ENCODE peak calls at places on chromosomes 11 and 22, in four cellular contexts. One of them, this sample, is unnamed.

GRCh38 chr11:68743539-68743938 is 7.8 kb downstream of the TESMIN start:
- DNase-seq in K562: no peak
- DNase-seq in GM12878: no peak
- DNase-seq in HepG2: no peak
- DNase-seq in this sample: no peak

GRCh38 chr22:47592791-47593190 is 830.3 kb downstream of the TBC1D22A start:
- DNase-seq in K562: no peak
- DNase-seq in GM12878: no peak
- DNase-seq in HepG2: no peak
- DNase-seq in this sample: no peak

GRCh38 chr22:46667245-46667623 is 47.0 kb downstream of the GRAMD4 start:
- DNase-seq in K562: no peak
- DNase-seq in GM12878: no peak
- DNase-seq in HepG2: no peak
- DNase-seq in this sample: no peak

GRCh38 chr11:111603633-111604130 is 1.4 kb downstream of the SIK2 start:
- DNase-seq in K562: no peak
- DNase-seq in GM12878: no peak
- DNase-seq in HepG2: no peak
- DNase-seq in this sample: no peak

GRCh38 chr11:72333657-72334056 is 89.7 kb upstream of the PHOX2A start:
- DNase-seq in K562: peak; percentile 29
- DNase-seq in GM12878: no peak
- DNase-seq in HepG2: no peak
- DNase-seq in this sample: peak; percentile 69

GRCh38 chr11:70826541-70826943 is 425.8 kb downstream of the SHANK2 start:
- DNase-seq in K562: no peak
- DNase-seq in GM12878: no peak
- DNase-seq in HepG2: no peak
- DNase-seq in this sample: peak; percentile 59

GRCh38 chr11:80034801-80035200 is 594.0 kb upstream of the TENM4 start:
- DNase-seq in K562: no peak
- DNase-seq in GM12878: no peak
- DNase-seq in HepG2: no peak
- DNase-seq in this sample: no peak

GRCh38 chr11:18361154-18361553 is 33.2 kb upstream of the LDHA start:
- DNase-seq in K562: no peak
- DNase-seq in GM12878: no peak
- DNase-seq in HepG2: no peak
- DNase-seq in this sample: no peak

GRCh38 chr11:132278801-132279574 is 908.6 kb downstream of the NTM start:
- DNase-seq in K562: no peak
- DNase-seq in GM12878: peak; percentile 4
- DNase-seq in HepG2: no peak
- DNase-seq in this sample: no peak

GRCh38 chr11:69348414-69349235 is 54.7 kb downstream of the MYEOV start:
- DNase-seq in K562: no peak
- DNase-seq in GM12878: no peak
- DNase-seq in HepG2: no peak
- DNase-seq in this sample: no peak

GRCh38 chr11:65487467-65488272 is 11.2 kb upstream of the MALAT1 start:
- DNase-seq in K562: peak; percentile 72
- DNase-seq in GM12878: no peak
- DNase-seq in HepG2: peak; percentile 99
- DNase-seq in this sample: peak; percentile 96

GRCh38 chr11:134028368-134028920 is 40.4 kb upstream of the JAM3 start:
- DNase-seq in K562: no peak
- DNase-seq in GM12878: no peak
- DNase-seq in HepG2: no peak
- DNase-seq in this sample: no peak

GRCh38 chr22:37581534-37581933 is 1.6 kb upstream of the LGALS2 start:
- DNase-seq in K562: no peak
- DNase-seq in GM12878: no peak
- DNase-seq in HepG2: no peak
- DNase-seq in this sample: no peak

GRCh38 chr11:120884290-120885020 is 139.4 kb upstream of the TBCEL start:
- DNase-seq in K562: no peak
- DNase-seq in GM12878: no peak
- DNase-seq in HepG2: no peak
- DNase-seq in this sample: no peak

GRCh38 chr11:125923012-125923579 is 18.8 kb downstream of the DDX25 start:
- DNase-seq in K562: peak; percentile 72
- DNase-seq in GM12878: peak; percentile 37
- DNase-seq in HepG2: peak; percentile 77
- DNase-seq in this sample: peak; percentile 71

GRCh38 chr22:32555546-32555945 is 80.9 kb downstream of the FBXO7 start:
- DNase-seq in K562: no peak
- DNase-seq in GM12878: no peak
- DNase-seq in HepG2: no peak
- DNase-seq in this sample: no peak

GRCh38 chr11:57310630-57311086 is 14.1 kb downstream of the TNKS1BP1 start:
- DNase-seq in K562: no peak
- DNase-seq in GM12878: no peak
- DNase-seq in HepG2: peak; percentile 78
- DNase-seq in this sample: no peak

GRCh38 chr11:19345848-19346681 is 105.3 kb upstream of the E2F8 start:
- DNase-seq in K562: peak; percentile 19
- DNase-seq in GM12878: no peak
- DNase-seq in HepG2: no peak
- DNase-seq in this sample: peak; percentile 39

GRCh38 chr11:43933608-43934358 is 8.7 kb upstream of the C11orf96 start:
- DNase-seq in K562: no peak
- DNase-seq in GM12878: no peak
- DNase-seq in HepG2: no peak
- DNase-seq in this sample: no peak

GRCh38 chr11:57429946-57430345 is 3.0 kb upstream of the SLC43A3 start:
- DNase-seq in K562: no peak
- DNase-seq in GM12878: no peak
- DNase-seq in HepG2: no peak
- DNase-seq in this sample: no peak

DNA sequence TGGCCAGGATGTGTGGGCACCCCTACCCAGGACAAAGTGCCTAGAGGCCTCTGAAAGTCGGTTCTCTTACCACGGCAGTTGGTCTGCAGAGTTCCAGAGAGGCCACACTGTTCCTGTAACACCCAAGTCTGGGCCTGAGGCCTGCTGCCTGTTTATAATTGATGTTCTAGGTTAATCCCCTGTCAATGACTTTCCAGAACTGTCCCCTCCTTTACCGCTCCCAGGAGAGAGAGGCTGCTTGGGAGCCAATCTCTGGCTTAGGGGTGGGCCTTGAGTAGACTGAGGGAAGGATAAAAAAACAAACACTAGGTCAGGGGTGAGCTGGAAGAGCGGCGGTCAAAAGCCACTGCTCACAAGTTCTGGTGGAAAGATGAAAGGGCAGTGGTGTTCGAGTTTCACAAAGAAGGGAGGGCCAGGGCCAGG is 50.4 kb downstream of the PC start:
- DNase-seq in K562: no peak
- DNase-seq in GM12878: no peak
- DNase-seq in HepG2: peak; percentile 89
- DNase-seq in this sample: no peak
- TF ChIP-seq CBFB in K562: no peak
- TF ChIP-seq CBFB in GM12878: no peak
- TF ChIP-seq CBFB in HepG2: no peak
- TF ChIP-seq CBFB in this sample: no peak

DNA sequence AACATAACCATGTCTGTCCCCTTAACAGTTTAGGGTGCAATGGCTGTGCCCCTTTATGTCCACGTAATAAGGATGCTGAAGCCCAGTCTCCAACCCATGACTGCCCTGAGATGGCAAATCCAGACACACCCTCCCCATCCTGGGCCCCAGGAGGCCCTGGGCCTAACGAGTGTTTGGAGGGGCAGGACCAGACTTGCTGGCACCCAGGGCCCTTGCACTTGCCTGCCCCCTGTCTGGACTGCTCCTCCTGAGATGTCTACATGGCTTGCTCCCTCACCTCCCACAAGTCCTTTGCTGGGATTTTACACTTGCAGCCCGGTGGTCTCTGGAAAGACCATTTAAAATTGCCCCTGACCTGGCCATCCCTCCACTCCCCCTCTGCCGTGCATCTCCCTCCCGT is 132.2 kb upstream of the NECTIN1 start:
- DNase-seq in K562: no peak
- DNase-seq in GM12878: no peak
- DNase-seq in HepG2: no peak
- DNase-seq in this sample: no peak
- TF ChIP-seq CTCF in K562: no peak
- TF ChIP-seq CTCF in GM12878: no peak
- TF ChIP-seq CTCF in HepG2: no peak
- TF ChIP-seq CTCF in this sample: no peak

GRCh38 chr11:12922980-12923507 is 86.1 kb upstream of the RASSF10 start:
- DNase-seq in K562: no peak
- DNase-seq in GM12878: no peak
- DNase-seq in HepG2: no peak
- DNase-seq in this sample: no peak

GRCh38 chr11:12921580-12922157 is 87.4 kb upstream of the RASSF10 start:
- DNase-seq in K562: no peak
- DNase-seq in GM12878: no peak
- DNase-seq in HepG2: no peak
- DNase-seq in this sample: no peak

GRCh38 chr11:12924650-12925049 is 84.5 kb upstream of the RASSF10 start:
- DNase-seq in K562: no peak
- DNase-seq in GM12878: no peak
- DNase-seq in HepG2: no peak
- DNase-seq in this sample: no peak

GRCh38 chr11:12922418-12922817 is 86.7 kb upstream of the RASSF10 start:
- DNase-seq in K562: no peak
- DNase-seq in GM12878: no peak
- DNase-seq in HepG2: no peak
- DNase-seq in this sample: no peak

GRCh38 chr11:12925520-12925919 is 83.6 kb upstream of the RASSF10 start:
- DNase-seq in K562: no peak
- DNase-seq in GM12878: no peak
- DNase-seq in HepG2: no peak
- DNase-seq in this sample: no peak
- TF ChIP-seq CBFB in K562: no peak
- TF ChIP-seq CBFB in GM12878: no peak
- TF ChIP-seq CBFB in HepG2: no peak
- TF ChIP-seq CBFB in this sample: no peak

DNA sequence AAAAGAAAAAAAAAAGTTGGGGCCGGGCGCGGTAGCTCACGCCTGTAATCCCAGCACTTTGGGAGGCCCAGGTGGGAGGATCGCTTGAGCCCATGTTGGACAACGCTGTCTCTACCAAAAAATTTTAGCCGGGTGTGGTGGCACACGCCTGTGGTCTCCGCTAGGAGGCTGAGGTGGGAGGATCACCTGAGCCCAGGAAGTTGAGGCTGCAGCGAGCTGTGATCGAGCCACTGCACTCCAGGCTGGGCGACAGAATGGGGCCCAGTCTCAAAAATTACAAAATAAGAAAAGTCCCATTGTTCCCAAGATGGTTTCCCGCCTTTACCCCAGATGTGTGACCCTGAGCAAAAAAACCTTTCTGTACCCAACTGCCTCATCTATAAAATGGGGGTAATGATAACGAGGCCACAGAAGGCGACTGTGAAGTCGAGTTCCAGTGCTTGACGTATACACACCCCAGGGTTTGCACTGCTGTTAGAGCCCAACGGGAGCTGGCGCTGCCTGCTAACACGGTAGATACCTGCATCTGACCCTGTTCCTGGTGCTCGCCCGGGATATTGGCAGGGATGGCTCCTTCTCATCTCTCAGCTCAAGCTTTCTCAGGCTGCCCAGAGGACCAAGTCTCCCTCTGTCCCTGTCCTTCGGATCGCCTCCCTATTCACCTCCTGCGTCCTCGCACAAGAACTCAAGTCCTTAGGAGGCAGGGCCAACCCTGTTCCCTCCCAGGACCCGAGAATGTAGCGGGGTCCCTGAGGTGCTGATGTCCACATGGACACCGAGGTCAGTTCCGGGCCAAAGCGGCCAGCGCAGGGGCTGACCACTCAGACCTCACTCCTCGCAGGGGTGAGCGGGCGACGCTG is 1.1 kb upstream of the RPLP2 start:
- DNase-seq in K562: no peak
- DNase-seq in GM12878: no peak
- DNase-seq in HepG2: peak; percentile 71
- DNase-seq in this sample: no peak
- TF ChIP-seq CTCF in K562: peak; percentile 37
- TF ChIP-seq CTCF in GM12878: peak; percentile 19
- TF ChIP-seq CTCF in HepG2: no peak
- TF ChIP-seq CTCF in this sample: no peak

GRCh38 chr11:34791725-34792124 is 124.5 kb downstream of the APIP start:
- DNase-seq in K562: no peak
- DNase-seq in GM12878: no peak
- DNase-seq in HepG2: peak; percentile 17
- DNase-seq in this sample: no peak

GRCh38 chr11:34792814-34793241 is 123.4 kb downstream of the APIP start:
- DNase-seq in K562: no peak
- DNase-seq in GM12878: no peak
- DNase-seq in HepG2: peak; percentile 12
- DNase-seq in this sample: no peak

GRCh38 chr11:34794696-34795095 is 121.5 kb downstream of the APIP start:
- DNase-seq in K562: no peak
- DNase-seq in GM12878: no peak
- DNase-seq in HepG2: no peak
- DNase-seq in this sample: no peak

GRCh38 chr11:34792143-34792542 is 124.0 kb downstream of the APIP start:
- DNase-seq in K562: peak; percentile 32
- DNase-seq in GM12878: no peak
- DNase-seq in HepG2: no peak
- DNase-seq in this sample: no peak

DNA sequence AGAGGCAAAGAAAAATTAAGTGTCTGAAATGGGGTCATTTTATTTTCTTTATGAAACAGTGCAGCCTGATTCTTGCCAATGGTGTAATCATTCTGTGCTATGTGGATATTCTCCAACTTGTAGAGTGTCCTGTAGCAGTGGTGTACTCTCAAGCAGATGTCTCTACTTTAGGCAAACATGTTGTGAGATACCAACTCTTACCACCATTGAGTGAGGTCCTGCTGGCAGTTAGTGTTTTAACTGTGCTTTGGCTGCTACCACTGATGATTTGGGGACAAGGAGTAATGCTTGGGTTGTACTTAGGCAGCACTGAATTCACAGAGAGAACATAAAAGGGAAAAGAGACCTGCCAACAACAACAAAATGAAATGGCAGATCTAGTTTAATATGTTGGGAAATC is 122.5 kb downstream of the APIP start:
- DNase-seq in K562: no peak
- DNase-seq in GM12878: no peak
- DNase-seq in HepG2: no peak
- DNase-seq in this sample: no peak
- TF ChIP-seq CBFB in K562: no peak
- TF ChIP-seq CBFB in GM12878: no peak
- TF ChIP-seq CBFB in HepG2: no peak
- TF ChIP-seq CBFB in this sample: no peak

GRCh38 chr11:25272214-25272613 is 775.4 kb downstream of the LUZP2 start:
- DNase-seq in K562: no peak
- DNase-seq in GM12878: no peak
- DNase-seq in HepG2: no peak
- DNase-seq in this sample: no peak
- TF ChIP-seq CTCF in K562: no peak
- TF ChIP-seq CTCF in GM12878: no peak
- TF ChIP-seq CTCF in HepG2: no peak
- TF ChIP-seq CTCF in this sample: no peak